ENCODE peak calls at places on chromosomes 16 and 17, in seven cellular contexts. One of them, this sample, is unnamed.
A peak's percentile ranks its signal among the peaks of the same experiment; 100 is the strongest.

GRCh38 chr17:2965621-2966275 is 97.7 kb downstream of the OR1D5 start:
- DNase-seq in fibroblast of the conjunctiva: no peak
- DNase-seq in stimulated activated CD4-positive, alpha-beta T cell treated with anti-CD3 and anti-CD28 coated beads, TNF-alpha, amount 100 ng/mL, for 24 hours: no peak
- DNase-seq in GM12891: no peak
- DNase-seq in KG1: no peak
- DNase-seq in activated naive CD4-positive, alpha-beta T cell: no peak
- DNase-seq in RWPE1: peak; percentile 63
- DNase-seq in this sample: no peak

GRCh38 chr17:74782571-74782970 is 6.4 kb upstream of the NAT9 start:
- DNase-seq in RWPE1: no peak
- DNase-seq in fibroblast of the conjunctiva: no peak
- DNase-seq in GM12891: no peak
- DNase-seq in activated naive CD4-positive, alpha-beta T cell: no peak
- DNase-seq in stimulated activated CD4-positive, alpha-beta T cell treated with anti-CD3 and anti-CD28 coated beads, TNF-alpha, amount 100 ng/mL, for 24 hours: no peak
- DNase-seq in KG1: no peak
- DNase-seq in this sample: no peak

GRCh38 chr16:82263456-82264159 is 93.6 kb upstream of the MPHOSPH6 start:
- DNase-seq in GM12891: peak; percentile 40
- DNase-seq in stimulated activated CD4-positive, alpha-beta T cell treated with anti-CD3 and anti-CD28 coated beads, TNF-alpha, amount 100 ng/mL, for 24 hours: peak; percentile 38
- DNase-seq in RWPE1: peak; percentile 66
- DNase-seq in activated naive CD4-positive, alpha-beta T cell: no peak
- DNase-seq in KG1: peak; percentile 47
- DNase-seq in fibroblast of the conjunctiva: peak; percentile 10
- DNase-seq in this sample: peak; percentile 18

GRCh38 chr16:81703177-81704155 is 75.6 kb upstream of the PLCG2 start:
- DNase-seq in RWPE1: peak; percentile 42
- DNase-seq in GM12891: no peak
- DNase-seq in fibroblast of the conjunctiva: peak; percentile 64
- DNase-seq in stimulated activated CD4-positive, alpha-beta T cell treated with anti-CD3 and anti-CD28 coated beads, TNF-alpha, amount 100 ng/mL, for 24 hours: no peak
- DNase-seq in activated naive CD4-positive, alpha-beta T cell: no peak
- DNase-seq in KG1: no peak
- DNase-seq in this sample: no peak

GRCh38 chr16:66363196-66363777 is 3.2 kb upstream of the CDH5 start:
- DNase-seq in RWPE1: no peak
- DNase-seq in activated naive CD4-positive, alpha-beta T cell: no peak
- DNase-seq in stimulated activated CD4-positive, alpha-beta T cell treated with anti-CD3 and anti-CD28 coated beads, TNF-alpha, amount 100 ng/mL, for 24 hours: no peak
- DNase-seq in GM12891: no peak
- DNase-seq in fibroblast of the conjunctiva: no peak
- DNase-seq in KG1: no peak
- DNase-seq in this sample: no peak

GRCh38 chr17:55161935-55162555 is 102.7 kb upstream of the HLF start:
- DNase-seq in fibroblast of the conjunctiva: peak; percentile 52
- DNase-seq in KG1: no peak
- DNase-seq in stimulated activated CD4-positive, alpha-beta T cell treated with anti-CD3 and anti-CD28 coated beads, TNF-alpha, amount 100 ng/mL, for 24 hours: no peak
- DNase-seq in RWPE1: peak; percentile 53
- DNase-seq in activated naive CD4-positive, alpha-beta T cell: no peak
- DNase-seq in GM12891: no peak
- DNase-seq in this sample: peak; percentile 74

GRCh38 chr17:79788455-79788854 is 8.4 kb downstream of the CBX8 start:
- DNase-seq in KG1: no peak
- DNase-seq in RWPE1: no peak
- DNase-seq in fibroblast of the conjunctiva: no peak
- DNase-seq in stimulated activated CD4-positive, alpha-beta T cell treated with anti-CD3 and anti-CD28 coated beads, TNF-alpha, amount 100 ng/mL, for 24 hours: no peak
- DNase-seq in GM12891: no peak
- DNase-seq in activated naive CD4-positive, alpha-beta T cell: no peak
- DNase-seq in this sample: no peak

GRCh38 chr17:19647697-19648474 is 665 bp upstream of the ALDH3A2 start:
- DNase-seq in fibroblast of the conjunctiva: peak; percentile 60
- DNase-seq in activated naive CD4-positive, alpha-beta T cell: peak; percentile 14
- DNase-seq in GM12891: peak; percentile 29
- DNase-seq in stimulated activated CD4-positive, alpha-beta T cell treated with anti-CD3 and anti-CD28 coated beads, TNF-alpha, amount 100 ng/mL, for 24 hours: peak; percentile 8
- DNase-seq in KG1: peak; percentile 2
- DNase-seq in RWPE1: peak; percentile 50
- DNase-seq in this sample: peak; percentile 54

GRCh38 chr17:82830249-82830661 is 9.6 kb downstream of the ZNF750 start:
- DNase-seq in KG1: no peak
- DNase-seq in fibroblast of the conjunctiva: no peak
- DNase-seq in activated naive CD4-positive, alpha-beta T cell: no peak
- DNase-seq in RWPE1: no peak
- DNase-seq in stimulated activated CD4-positive, alpha-beta T cell treated with anti-CD3 and anti-CD28 coated beads, TNF-alpha, amount 100 ng/mL, for 24 hours: no peak
- DNase-seq in GM12891: no peak
- DNase-seq in this sample: no peak

GRCh38 chr16:54176376-54176901 is 110.1 kb downstream of the IRX3 start:
- DNase-seq in KG1: no peak
- DNase-seq in fibroblast of the conjunctiva: no peak
- DNase-seq in stimulated activated CD4-positive, alpha-beta T cell treated with anti-CD3 and anti-CD28 coated beads, TNF-alpha, amount 100 ng/mL, for 24 hours: no peak
- DNase-seq in activated naive CD4-positive, alpha-beta T cell: no peak
- DNase-seq in GM12891: no peak
- DNase-seq in RWPE1: no peak
- DNase-seq in this sample: no peak

GRCh38 chr16:84007520-84007919 is 35.1 kb downstream of the SLC38A8 start:
- DNase-seq in stimulated activated CD4-positive, alpha-beta T cell treated with anti-CD3 and anti-CD28 coated beads, TNF-alpha, amount 100 ng/mL, for 24 hours: no peak
- DNase-seq in KG1: no peak
- DNase-seq in GM12891: no peak
- DNase-seq in RWPE1: no peak
- DNase-seq in fibroblast of the conjunctiva: no peak
- DNase-seq in activated naive CD4-positive, alpha-beta T cell: no peak
- DNase-seq in this sample: no peak

GRCh38 chr17:48494335-48494734 is 36.5 kb downstream of the HOXB1 start:
- DNase-seq in GM12891: no peak
- DNase-seq in RWPE1: no peak
- DNase-seq in fibroblast of the conjunctiva: no peak
- DNase-seq in activated naive CD4-positive, alpha-beta T cell: no peak
- DNase-seq in KG1: no peak
- DNase-seq in stimulated activated CD4-positive, alpha-beta T cell treated with anti-CD3 and anti-CD28 coated beads, TNF-alpha, amount 100 ng/mL, for 24 hours: no peak
- DNase-seq in this sample: no peak

GRCh38 chr17:79850571-79851460 is 11.6 kb upstream of the CBX4 start:
- DNase-seq in KG1: no peak
- DNase-seq in GM12891: no peak
- DNase-seq in fibroblast of the conjunctiva: no peak
- DNase-seq in activated naive CD4-positive, alpha-beta T cell: no peak
- DNase-seq in RWPE1: peak; percentile 95
- DNase-seq in stimulated activated CD4-positive, alpha-beta T cell treated with anti-CD3 and anti-CD28 coated beads, TNF-alpha, amount 100 ng/mL, for 24 hours: no peak
- DNase-seq in this sample: no peak

GRCh38 chr16:12062343-12063003 is 85.9 kb downstream of the SNX29 start:
- DNase-seq in fibroblast of the conjunctiva: peak; percentile 72
- DNase-seq in activated naive CD4-positive, alpha-beta T cell: no peak
- DNase-seq in GM12891: no peak
- DNase-seq in stimulated activated CD4-positive, alpha-beta T cell treated with anti-CD3 and anti-CD28 coated beads, TNF-alpha, amount 100 ng/mL, for 24 hours: no peak
- DNase-seq in RWPE1: peak; percentile 70
- DNase-seq in KG1: no peak
- DNase-seq in this sample: peak; percentile 2

GRCh38 chr16:88526008-88526905 is 43.9 kb upstream of the ZC3H18 start:
- DNase-seq in RWPE1: no peak
- DNase-seq in stimulated activated CD4-positive, alpha-beta T cell treated with anti-CD3 and anti-CD28 coated beads, TNF-alpha, amount 100 ng/mL, for 24 hours: no peak
- DNase-seq in fibroblast of the conjunctiva: no peak
- DNase-seq in activated naive CD4-positive, alpha-beta T cell: no peak
- DNase-seq in GM12891: no peak
- DNase-seq in KG1: no peak
- DNase-seq in this sample: no peak

GRCh38 chr17:46166692-46167249 is 26.5 kb downstream of the KANSL1 start:
- DNase-seq in GM12891: no peak
- DNase-seq in stimulated activated CD4-positive, alpha-beta T cell treated with anti-CD3 and anti-CD28 coated beads, TNF-alpha, amount 100 ng/mL, for 24 hours: no peak
- DNase-seq in fibroblast of the conjunctiva: no peak
- DNase-seq in KG1: no peak
- DNase-seq in RWPE1: no peak
- DNase-seq in activated naive CD4-positive, alpha-beta T cell: no peak
- DNase-seq in this sample: no peak

GRCh38 chr16:383326-384020 is 1.7 kb upstream of the PGAP6 start:
- DNase-seq in RWPE1: no peak
- DNase-seq in GM12891: no peak
- DNase-seq in fibroblast of the conjunctiva: no peak
- DNase-seq in activated naive CD4-positive, alpha-beta T cell: no peak
- DNase-seq in stimulated activated CD4-positive, alpha-beta T cell treated with anti-CD3 and anti-CD28 coated beads, TNF-alpha, amount 100 ng/mL, for 24 hours: no peak
- DNase-seq in KG1: no peak
- DNase-seq in this sample: no peak

GRCh38 chr16:11833951-11834695 is 17.2 kb downstream of the RSL1D1 start:
- DNase-seq in RWPE1: peak; percentile 61
- DNase-seq in fibroblast of the conjunctiva: peak; percentile 90
- DNase-seq in GM12891: no peak
- DNase-seq in KG1: no peak
- DNase-seq in stimulated activated CD4-positive, alpha-beta T cell treated with anti-CD3 and anti-CD28 coated beads, TNF-alpha, amount 100 ng/mL, for 24 hours: no peak
- DNase-seq in activated naive CD4-positive, alpha-beta T cell: no peak
- DNase-seq in this sample: no peak

GRCh38 chr17:82043507-82043906 is 6.0 kb upstream of the DCXR start:
- DNase-seq in activated naive CD4-positive, alpha-beta T cell: no peak
- DNase-seq in fibroblast of the conjunctiva: no peak
- DNase-seq in RWPE1: no peak
- DNase-seq in GM12891: no peak
- DNase-seq in KG1: no peak
- DNase-seq in stimulated activated CD4-positive, alpha-beta T cell treated with anti-CD3 and anti-CD28 coated beads, TNF-alpha, amount 100 ng/mL, for 24 hours: no peak
- DNase-seq in this sample: no peak

GRCh38 chr16:53065436-53066165 is 10.8 kb downstream of the CHD9 start:
- DNase-seq in GM12891: no peak
- DNase-seq in RWPE1: no peak
- DNase-seq in stimulated activated CD4-positive, alpha-beta T cell treated with anti-CD3 and anti-CD28 coated beads, TNF-alpha, amount 100 ng/mL, for 24 hours: no peak
- DNase-seq in fibroblast of the conjunctiva: no peak
- DNase-seq in activated naive CD4-positive, alpha-beta T cell: no peak
- DNase-seq in KG1: no peak
- DNase-seq in this sample: no peak

GRCh38 chr16:6949240-6949639 is 383.4 kb upstream of the RBFOX1 start:
- DNase-seq in fibroblast of the conjunctiva: no peak
- DNase-seq in KG1: no peak
- DNase-seq in activated naive CD4-positive, alpha-beta T cell: no peak
- DNase-seq in RWPE1: no peak
- DNase-seq in GM12891: no peak
- DNase-seq in stimulated activated CD4-positive, alpha-beta T cell treated with anti-CD3 and anti-CD28 coated beads, TNF-alpha, amount 100 ng/mL, for 24 hours: no peak
- DNase-seq in this sample: no peak

GRCh38 chr17:44899074-44899782 is at the start of gene EFTUD2:
- DNase-seq in RWPE1: peak; percentile 96
- DNase-seq in fibroblast of the conjunctiva: peak; percentile 81
- DNase-seq in KG1: peak; percentile 95
- DNase-seq in activated naive CD4-positive, alpha-beta T cell: peak; percentile 99
- DNase-seq in stimulated activated CD4-positive, alpha-beta T cell treated with anti-CD3 and anti-CD28 coated beads, TNF-alpha, amount 100 ng/mL, for 24 hours: peak; percentile 87
- DNase-seq in GM12891: peak; percentile 80
- DNase-seq in this sample: peak; percentile 86

GRCh38 chr17:67245694-67246397 is 850 bp upstream of the HELZ start:
- DNase-seq in activated naive CD4-positive, alpha-beta T cell: no peak
- DNase-seq in KG1: no peak
- DNase-seq in fibroblast of the conjunctiva: no peak
- DNase-seq in stimulated activated CD4-positive, alpha-beta T cell treated with anti-CD3 and anti-CD28 coated beads, TNF-alpha, amount 100 ng/mL, for 24 hours: no peak
- DNase-seq in RWPE1: peak; percentile 18
- DNase-seq in GM12891: peak; percentile 33
- DNase-seq in this sample: no peak

GRCh38 chr16:16004314-16004749 is 54.9 kb downstream of the ABCC1 start:
- DNase-seq in RWPE1: no peak
- DNase-seq in GM12891: no peak
- DNase-seq in activated naive CD4-positive, alpha-beta T cell: no peak
- DNase-seq in KG1: no peak
- DNase-seq in stimulated activated CD4-positive, alpha-beta T cell treated with anti-CD3 and anti-CD28 coated beads, TNF-alpha, amount 100 ng/mL, for 24 hours: no peak
- DNase-seq in fibroblast of the conjunctiva: peak; percentile 73
- DNase-seq in this sample: no peak

GRCh38 chr16:53503270-53503911 is 382 bp upstream of the AKTIP start:
- DNase-seq in KG1: peak; percentile 93
- DNase-seq in GM12891: peak; percentile 92
- DNase-seq in stimulated activated CD4-positive, alpha-beta T cell treated with anti-CD3 and anti-CD28 coated beads, TNF-alpha, amount 100 ng/mL, for 24 hours: peak; percentile 100
- DNase-seq in activated naive CD4-positive, alpha-beta T cell: peak; percentile 98
- DNase-seq in RWPE1: peak; percentile 100
- DNase-seq in fibroblast of the conjunctiva: peak; percentile 100
- DNase-seq in this sample: peak; percentile 100

GRCh38 chr17:81066771-81067315 is 31.9 kb downstream of the BAIAP2 start:
- DNase-seq in RWPE1: no peak
- DNase-seq in GM12891: no peak
- DNase-seq in stimulated activated CD4-positive, alpha-beta T cell treated with anti-CD3 and anti-CD28 coated beads, TNF-alpha, amount 100 ng/mL, for 24 hours: no peak
- DNase-seq in activated naive CD4-positive, alpha-beta T cell: no peak
- DNase-seq in fibroblast of the conjunctiva: no peak
- DNase-seq in KG1: no peak
- DNase-seq in this sample: no peak

This sample was measured in foreskin melanocyte.